ENCODE peak calls at places on chromosomes 7 and 10, in ten cellular contexts. R, M, K, Z, C, J, S, X, E and L are unnamed samples.

GRCh38 chr7:116271980-116272886 is 61.9 kb downstream of the TES start:
- DNase-seq in R (no peak), X (peak), Z (peak), E (no peak), J (no peak), C (no peak), K (peak), S (peak), M (no peak), L (no peak)

GRCh38 chr7:22184549-22185199 is 172.3 kb downstream of the RAPGEF5 start:
- DNase-seq in S (no peak), Z (no peak), M (no peak), X (no peak), E (no peak), R (no peak), C (no peak), K (no peak), J (no peak), L (no peak)

GRCh38 chr7:75056476-75056875 is 17.1 kb downstream of the RCC1L start:
- DNase-seq in Z (peak), S (peak), E (no peak), X (peak), M (no peak), K (no peak), J (no peak), C (no peak), R (no peak), L (no peak)

GRCh38 chr7:79741684-79742083 is 288.2 kb upstream of the MAGI2 start:
- DNase-seq in K (no peak), E (no peak), M (no peak), R (no peak), X (peak), C (no peak), S (no peak), J (no peak), Z (no peak), L (no peak)

GRCh38 chr7:77738871-77739270 is 42.6 kb downstream of the RSBN1L start:
- DNase-seq in E (no peak), K (peak), Z (no peak), C (no peak), X (peak), R (no peak), J (no peak), M (no peak), S (peak), L (no peak)

GRCh38 chr7:28605427-28605826 is 193.1 kb downstream of the CREB5 start:
- DNase-seq in M (no peak), J (no peak), S (no peak), X (peak), K (no peak), E (no peak), Z (no peak), C (no peak), R (no peak), L (no peak)

GRCh38 chr7:824106-824505 is 8.2 kb upstream of the SUN1 start:
- DNase-seq in K (no peak), R (no peak), X (no peak), E (no peak), S (no peak), M (no peak), Z (peak), J (no peak), C (no peak), L (no peak)

GRCh38 chr7:129468087-129468486 is 33.9 kb downstream of the STRIP2 start:
- DNase-seq in Z (no peak), M (no peak), J (no peak), K (peak), E (no peak), R (no peak), C (no peak), S (peak), X (peak), L (no peak)

GRCh38 chr10:49518982-49519578 is 19.8 kb downstream of the ERCC6 start:
- DNase-seq in S (peak), Z (no peak), R (peak), K (no peak), C (no peak), X (peak), E (no peak), M (no peak), J (no peak), L (no peak)

GRCh38 chr10:53808677-53809076 is 992.4 kb downstream of the PCDH15 start:
- DNase-seq in K (no peak), J (no peak), S (no peak), C (no peak), E (no peak), X (no peak), Z (no peak), M (no peak), R (no peak), L (no peak)

GRCh38 chr10:88990528-88991160 is at the start of gene FAS:
- DNase-seq in R (peak), E (peak), J (peak), S (peak), Z (peak), X (peak), M (peak), K (peak), C (peak), L (peak)

DNA sequence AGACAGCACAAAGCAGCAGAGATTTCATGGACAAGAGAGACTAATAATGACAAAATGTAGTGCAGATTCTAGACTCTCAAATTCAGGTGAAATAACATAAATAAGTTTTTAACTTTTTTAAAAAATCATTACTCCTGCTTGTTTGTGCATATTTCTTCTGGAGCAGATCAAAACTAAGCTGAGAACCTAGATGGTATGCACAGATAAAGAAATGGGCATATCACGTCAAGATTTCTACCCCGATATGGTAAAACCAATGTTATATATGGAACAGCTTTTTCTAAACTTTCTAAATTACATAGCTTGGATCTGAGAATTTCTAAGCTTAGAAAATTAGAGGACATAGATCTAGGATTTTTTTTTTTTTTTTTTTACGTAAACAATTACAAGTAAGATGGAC is 18.2 kb downstream of the TWIST1 start:
- DNase-seq in Z (no peak), R (no peak), M (no peak), J (no peak), C (no peak), X (no peak), E (no peak), K (no peak), S (no peak), L (no peak)
- H3K4me3 ChIP-seq in Z (no peak), R (no peak), M (no peak), J (no peak), C (no peak), X (no peak), E (no peak), K (no peak), S (no peak), L (no peak)

GRCh38 chr10:124388823-124389612 is 29.7 kb downstream of the OAT start:
- DNase-seq in M (peak), Z (peak), S (peak), X (peak), C (peak), E (peak), R (peak), K (peak), J (no peak), L (peak)
- H3K4me3 ChIP-seq in M (peak), Z (peak), S (peak), X (peak), C (peak), E (peak), R (no peak), K (peak), J (peak), L (peak)

GRCh38 chr10:28981007-28981406 is 303.7 kb downstream of the BAMBI start:
- DNase-seq in Z (no peak), E (no peak), J (no peak), M (no peak), K (no peak), X (no peak), R (no peak), C (no peak), S (no peak), L (no peak)
- H3K4me3 ChIP-seq in Z (no peak), E (no peak), J (no peak), M (no peak), K (no peak), X (no peak), R (no peak), C (no peak), S (no peak), L (no peak)

DNA sequence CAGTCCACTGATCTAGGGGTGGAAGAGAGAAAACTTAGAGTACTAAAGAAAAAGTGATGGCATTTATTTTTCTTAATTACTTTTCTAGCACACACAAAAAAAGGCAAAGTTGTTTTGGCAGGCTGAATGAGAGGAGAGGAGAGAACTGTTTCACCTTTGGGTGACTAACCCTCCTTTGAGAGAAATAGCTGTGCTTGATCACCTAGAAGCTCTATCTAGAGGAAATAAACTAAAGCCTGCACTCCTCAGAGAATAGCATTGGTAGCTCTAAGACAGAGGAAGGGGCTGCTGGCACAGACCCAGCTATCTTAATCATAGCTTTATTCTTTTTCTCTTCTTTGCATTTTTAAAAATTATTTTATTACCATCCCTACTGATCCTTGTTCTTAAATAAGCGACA is 6.3 kb downstream of the TMEM243 start:
- DNase-seq in X (no peak), E (no peak), J (no peak), C (no peak), R (no peak), M (no peak), Z (no peak), K (no peak), S (no peak), L (no peak)
- H3K4me3 ChIP-seq in X (no peak), E (no peak), J (no peak), C (no peak), R (peak), M (peak), Z (no peak), K (no peak), S (no peak), L (peak)

GRCh38 chr10:650691-651615 is 38.5 kb downstream of the DIP2C start:
- DNase-seq in E (no peak), J (no peak), Z (peak), M (no peak), R (no peak), S (no peak), K (no peak), X (no peak), C (no peak), L (no peak)
- H3K4me3 ChIP-seq in E (peak), J (no peak), Z (peak), M (no peak), R (no peak), S (no peak), K (no peak), X (no peak), C (no peak), L (no peak)

GRCh38 chr7:40828686-40829085 is 693.9 kb downstream of the SUGCT start:
- DNase-seq in X (no peak), E (no peak), K (no peak), Z (no peak), J (no peak), S (peak), C (no peak), R (no peak), M (no peak), L (no peak)

GRCh38 chr7:40824461-40824860 is 689.7 kb downstream of the SUGCT start:
- DNase-seq in C (no peak), S (no peak), R (no peak), E (no peak), J (no peak), Z (no peak), M (no peak), X (no peak), K (no peak), L (no peak)

GRCh38 chr7:40829201-40829600 is 694.4 kb downstream of the SUGCT start:
- DNase-seq in S (no peak), M (no peak), J (no peak), Z (no peak), C (no peak), X (no peak), K (no peak), E (no peak), R (no peak), L (no peak)

GRCh38 chr7:40826419-40827216 is 691.8 kb downstream of the SUGCT start:
- DNase-seq in S (peak), K (peak), M (no peak), C (no peak), Z (no peak), E (no peak), J (no peak), X (no peak), R (no peak), L (no peak)

GRCh38 chr7:40827217-40828085 is 692.6 kb downstream of the SUGCT start:
- DNase-seq in C (no peak), S (peak), E (no peak), M (no peak), Z (no peak), X (peak), K (no peak), J (no peak), R (no peak), L (no peak)
- H3K4me3 ChIP-seq in C (no peak), S (no peak), E (no peak), M (no peak), Z (no peak), X (no peak), K (no peak), J (no peak), R (no peak), L (no peak)

DNA sequence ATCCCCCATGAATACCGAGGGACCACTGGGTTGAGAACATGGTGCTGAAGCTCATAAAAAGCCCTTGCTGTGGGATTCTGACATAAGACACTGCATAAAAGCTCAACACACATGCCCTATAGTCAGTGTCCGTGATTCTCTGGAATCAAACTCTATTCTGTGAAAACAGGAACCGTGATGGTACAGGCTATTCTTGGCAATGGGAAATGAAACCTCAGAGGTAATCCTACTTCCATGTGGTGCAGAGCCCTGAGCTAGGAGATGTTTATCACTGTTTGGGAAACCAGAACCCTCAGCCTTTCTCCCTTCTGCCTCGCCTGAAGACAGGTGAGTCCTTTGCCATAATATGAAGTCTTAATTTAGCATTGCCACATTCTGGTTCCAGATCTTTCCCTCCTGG is 80.8 kb upstream of the PRSS1 start:
- DNase-seq in E (no peak), K (no peak), R (peak), X (no peak), J (no peak), Z (no peak), S (no peak), C (peak), M (no peak), L (no peak)
- H3K4me3 ChIP-seq in E (no peak), K (no peak), R (no peak), X (no peak), J (no peak), Z (no peak), S (no peak), C (no peak), M (no peak), L (no peak)

DNA sequence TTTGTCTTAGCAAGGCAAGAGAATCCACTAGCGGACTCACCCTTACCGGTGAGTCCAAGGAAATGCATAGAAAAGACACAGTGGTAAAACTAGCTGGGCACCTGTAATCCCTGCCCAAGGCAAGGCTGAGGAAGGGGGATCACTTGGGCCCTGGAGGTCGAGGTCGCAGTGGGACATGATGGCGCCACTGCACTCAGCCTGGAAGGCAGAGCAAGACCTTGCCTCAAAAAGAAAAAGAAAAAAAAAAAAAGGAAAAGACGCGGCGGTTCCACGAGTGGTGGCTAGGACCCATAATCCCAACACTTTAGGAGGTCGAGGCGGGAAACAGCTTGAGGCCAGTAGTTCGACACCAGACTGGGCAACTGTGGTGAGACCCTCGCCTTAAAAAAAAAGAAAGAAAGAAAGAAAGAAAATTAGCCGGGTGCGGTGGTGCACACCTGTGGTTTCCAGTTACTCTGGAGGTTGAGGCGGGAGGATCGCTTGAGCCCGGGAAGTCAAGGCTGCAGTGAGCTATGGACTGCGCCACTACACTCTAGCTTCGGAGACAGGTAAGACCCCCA is 808 bp upstream of the OTUD1 start:
- DNase-seq in R (no peak), J (peak), K (no peak), E (no peak), C (no peak), S (no peak), M (no peak), Z (no peak), X (no peak), L (no peak)
- H3K4me3 ChIP-seq in R (peak), J (peak), K (peak), E (peak), C (peak), S (peak), M (peak), Z (peak), X (peak), L (peak)